ENCODE peak calls at places on chromosomes 13 and 19, in five cellular contexts. X is upper lobe of left lung, D is transverse colon, I is stomach, H is A549. O is an unnamed sample.

GRCh38 chr19:29878973-29879654 is 62.9 kb upstream of the URI1 start:
- DNase-seq in X (no peak), D (no peak), I (no peak), H (peak; percentile 94), O (no peak)

GRCh38 chr13:31046711-31047279 is 114.3 kb downstream of the TEX26 start:
- DNase-seq in X (peak; percentile 30), D (peak; percentile 50), I (no peak), H (no peak), O (no peak)

GRCh38 chr13:77359171-77359570 is 32.3 kb upstream of the MYCBP2 start:
- DNase-seq in X (no peak), D (no peak), I (no peak), H (no peak), O (no peak)

GRCh38 chr19:53945441-53945840 is 17.3 kb upstream of the CACNG8 start:
- DNase-seq in X (no peak), D (no peak), I (no peak), H (peak; percentile 79), O (no peak)

GRCh38 chr13:59111711-59112110 is 1052.0 kb downstream of the DIAPH3 start:
- DNase-seq in X (no peak), D (no peak), I (no peak), H (no peak), O (no peak)

GRCh38 chr13:43432948-43433347 is 353.8 kb downstream of the ENOX1 start:
- DNase-seq in X (no peak), D (no peak), I (no peak), H (no peak), O (no peak)

GRCh38 chr19:13132471-13133166 is 14.6 kb downstream of the NACC1 start:
- DNase-seq in X (no peak), D (no peak), I (no peak), H (no peak), O (no peak)

GRCh38 chr13:78241278-78241919 is 322.8 kb upstream of the EDNRB start:
- DNase-seq in X (peak; percentile 20), D (peak; percentile 21), I (no peak), H (peak; percentile 0), O (no peak)

GRCh38 chr13:31631071-31631470 is 108.3 kb upstream of the RXFP2 start:
- DNase-seq in X (no peak), D (no peak), I (no peak), H (no peak), O (no peak)

GRCh38 chr19:10260141-10260584 is 8.1 kb downstream of the MRPL4 start:
- DNase-seq in X (peak; percentile 94), D (no peak), I (peak; percentile 44), H (no peak), O (no peak)

GRCh38 chr13:99103536-99103935 is 97.1 kb upstream of the UBAC2 start:
- DNase-seq in X (no peak), D (no peak), I (no peak), H (no peak), O (no peak)
- TF ChIP-seq EP300 in X (no peak), D (no peak), I (no peak), H (no peak), O (no peak)

DNA sequence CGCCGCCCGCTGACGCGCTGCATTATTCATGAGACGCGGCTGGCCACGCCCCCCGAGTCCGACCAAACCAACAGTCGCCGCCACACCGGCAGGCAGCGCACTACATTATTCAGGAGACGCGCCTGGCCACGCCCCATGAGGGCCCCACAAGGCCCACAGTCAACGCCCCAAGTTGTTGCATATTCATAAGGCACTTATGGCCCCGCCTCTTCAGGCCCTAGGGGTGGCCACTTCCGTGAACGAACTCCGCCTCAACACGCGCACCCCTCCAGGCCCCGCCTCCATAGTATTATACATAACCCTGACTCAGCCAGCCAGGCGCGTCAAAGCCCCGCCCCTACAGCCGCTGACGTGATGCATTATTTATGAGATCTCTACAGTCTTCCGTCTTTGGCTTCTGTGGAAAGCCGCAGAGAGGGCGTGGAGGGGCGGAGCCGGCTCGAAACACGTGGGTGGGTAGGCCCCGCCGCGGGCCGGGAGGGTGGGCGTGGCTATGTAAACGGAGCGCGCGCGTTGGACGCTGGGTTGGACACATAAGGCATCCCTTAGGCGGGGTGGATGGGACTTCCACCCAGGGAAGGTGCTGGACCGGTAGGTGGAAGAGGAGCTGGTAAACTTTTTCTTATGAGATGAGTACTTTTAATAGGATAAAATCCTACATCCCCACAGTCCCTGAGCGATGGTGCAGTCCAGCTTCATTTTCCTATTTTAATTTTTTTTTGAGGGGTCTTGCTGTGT is 423 bp upstream of the ELL start:
- DNase-seq in X (peak; percentile 100), D (peak; percentile 100), I (peak; percentile 100), H (peak; percentile 88), O (peak; percentile 100)
- TF ChIP-seq POLR2A in X (no peak), D (no peak), I (no peak), H (peak; percentile 62), O (no peak)

GRCh38 chr13:111920306-111920931 is 146.5 kb upstream of the SOX1 start:
- DNase-seq in X (peak; percentile 14), D (no peak), I (peak; percentile 11), H (no peak), O (no peak)

GRCh38 chr13:111920932-111921705 is 145.8 kb upstream of the SOX1 start:
- DNase-seq in X (peak; percentile 1), D (no peak), I (peak; percentile 13), H (no peak), O (no peak)

GRCh38 chr13:111917901-111918300 is 149.0 kb upstream of the SOX1 start:
- DNase-seq in X (peak; percentile 19), D (no peak), I (no peak), H (no peak), O (no peak)

GRCh38 chr13:111919286-111919685 is 147.7 kb upstream of the SOX1 start:
- DNase-seq in X (peak; percentile 14), D (no peak), I (no peak), H (no peak), O (no peak)

DNA sequence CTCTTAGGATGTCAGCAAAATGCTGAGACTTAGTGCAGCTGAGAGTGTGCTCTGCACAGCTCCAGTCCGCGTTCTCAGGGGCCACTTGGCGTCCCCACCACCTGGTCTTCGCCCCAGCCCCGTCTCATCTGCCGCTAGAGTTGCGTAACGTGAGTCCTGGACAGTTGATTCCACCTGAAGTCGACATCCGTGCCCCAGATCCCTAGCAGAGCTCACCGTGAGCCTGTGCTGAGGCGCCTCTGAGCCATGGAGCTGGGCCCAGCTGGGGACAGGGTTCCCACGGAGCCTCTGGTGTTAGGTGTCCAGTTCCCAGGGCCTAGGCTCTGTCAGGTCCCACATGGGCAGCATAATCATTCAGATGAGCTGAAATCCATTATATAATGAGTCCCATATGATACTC is 147.1 kb upstream of the SOX1 start:
- DNase-seq in X (peak; percentile 16), D (no peak), I (no peak), H (no peak), O (no peak)
- H3K9me3 ChIP-seq in X (no peaks in the 10 kb centered on the region), D (no peaks in the 10 kb centered on the region), I (no peaks in the 10 kb centered on the region), H (no peaks in the 10 kb centered on the region), O (no peaks in the 10 kb centered on the region)

DNA sequence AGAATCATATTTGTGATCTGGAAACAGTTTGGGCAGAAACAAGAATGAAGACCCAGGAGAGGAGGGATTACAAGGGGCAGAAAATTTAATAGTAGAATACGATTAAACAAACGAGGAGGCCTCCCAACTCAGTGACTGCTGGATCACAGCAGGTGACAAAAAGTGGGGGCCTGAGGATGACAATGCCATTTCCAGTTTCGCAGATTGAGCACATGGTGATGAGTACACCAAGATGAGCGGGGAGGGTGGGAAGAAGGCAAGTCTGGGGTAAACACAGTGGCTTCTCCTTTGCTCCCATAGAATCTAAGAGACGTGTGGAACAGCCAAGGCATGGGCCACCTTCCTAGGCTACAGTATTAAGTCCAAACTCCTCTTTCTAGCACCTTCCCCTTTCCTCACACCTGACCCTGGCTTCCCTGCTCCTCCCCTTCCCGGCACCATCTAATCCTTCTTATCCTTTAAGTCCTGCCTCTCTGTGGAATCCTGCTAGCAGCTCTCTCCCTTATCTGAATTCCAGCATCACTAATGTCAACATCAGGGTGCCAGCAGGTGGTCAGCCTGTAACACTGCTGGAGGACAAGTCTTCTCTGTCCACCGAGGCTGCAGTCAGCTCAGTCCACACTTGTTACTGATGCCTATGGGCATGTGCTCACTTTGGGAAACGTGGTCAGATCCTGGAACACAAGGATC is 13.5 kb downstream of the ATP7B start:
- DNase-seq in X (no peak), D (no peak), I (peak; percentile 44), H (no peak), O (no peak)
- TF ChIP-seq EP300 in X (no peak), D (no peak), I (no peak), H (no peak), O (no peak)

GRCh38 chr19:18521692-18522123 is at the start of gene ELL:
- DNase-seq in X (no peak), D (no peak), I (no peak), H (no peak), O (no peak)
- TF ChIP-seq POLR2A in X (peak; percentile 91), D (peak; percentile 97), I (no peak), H (peak; percentile 89), O (peak; percentile 98)

GRCh38 chr19:23384858-23385257 is 10.4 kb downstream of the ZNF91 start:
- DNase-seq in X (no peak), D (no peak), I (no peak), H (no peak), O (no peak)

GRCh38 chr19:23381114-23381513 is 14.2 kb downstream of the ZNF91 start:
- DNase-seq in X (no peak), D (no peak), I (no peak), H (no peak), O (no peak)

GRCh38 chr19:23384166-23384565 is 11.1 kb downstream of the ZNF91 start:
- DNase-seq in X (no peak), D (no peak), I (no peak), H (no peak), O (no peak)

GRCh38 chr19:23382955-23383354 is 12.3 kb downstream of the ZNF91 start:
- DNase-seq in X (no peak), D (no peak), I (no peak), H (no peak), O (no peak)

GRCh38 chr19:23385404-23385803 is 9.9 kb downstream of the ZNF91 start:
- DNase-seq in X (no peak), D (no peak), I (no peak), H (no peak), O (no peak)
- H3K9me3 ChIP-seq in X (peaks cover 50% of the 10 kb centered on the region), D (peaks cover 46% of the 10 kb centered on the region), I (peaks cover 17% of the 10 kb centered on the region), H (peaks cover 48% of the 10 kb centered on the region), O (peaks cover 14% of the 10 kb centered on the region)

GRCh38 chr13:69856331-69856730 is 251.3 kb upstream of the ATXN8OS start:
- DNase-seq in X (no peak), D (no peak), I (no peak), H (no peak), O (no peak)
- TF ChIP-seq EP300 in X (no peak), D (no peak), I (no peak), H (no peak), O (no peak)